ENCODE peak calls at places on chromosome 1, in nine cellular contexts. One of them, this sample, is unnamed.

GRCh38 chr1:93003981-93004380 is 42.7 kb upstream of the DIPK1A start:
- DNase-seq in EL: no peak
- DNase-seq in HTR-8/SVneo: no peak
- DNase-seq in NB4: no peak
- DNase-seq in NCI-H345: no peak
- DNase-seq in nucleus accumbens: no peak
- DNase-seq in CD4-positive, CD25-positive, alpha-beta regulatory T cell: no peak
- DNase-seq in testis: no peak
- DNase-seq in mesothelial cell of epicardium: no peak
- DNase-seq in this sample: no peak

GRCh38 chr1:182588460-182589396 is at the start of gene RNASEL:
- DNase-seq in EL: peak; percentile 78
- DNase-seq in HTR-8/SVneo: peak; percentile 59
- DNase-seq in NB4: peak; percentile 70
- DNase-seq in NCI-H345: no peak
- DNase-seq in nucleus accumbens: peak; percentile 39
- DNase-seq in CD4-positive, CD25-positive, alpha-beta regulatory T cell: peak; percentile 70
- DNase-seq in testis: peak; percentile 85
- DNase-seq in mesothelial cell of epicardium: peak; percentile 44
- DNase-seq in this sample: peak; percentile 57

GRCh38 chr1:100928128-100928527 is 32.2 kb downstream of the SLC30A7 start:
- DNase-seq in EL: no peak
- DNase-seq in HTR-8/SVneo: no peak
- DNase-seq in NB4: peak; percentile 36
- DNase-seq in NCI-H345: no peak
- DNase-seq in nucleus accumbens: no peak
- DNase-seq in CD4-positive, CD25-positive, alpha-beta regulatory T cell: no peak
- DNase-seq in testis: no peak
- DNase-seq in mesothelial cell of epicardium: no peak
- DNase-seq in this sample: no peak

GRCh38 chr1:57549280-57549679 is 125.4 kb upstream of the DAB1 start:
- DNase-seq in EL: no peak
- DNase-seq in HTR-8/SVneo: no peak
- DNase-seq in NB4: no peak
- DNase-seq in NCI-H345: no peak
- DNase-seq in nucleus accumbens: no peak
- DNase-seq in CD4-positive, CD25-positive, alpha-beta regulatory T cell: no peak
- DNase-seq in testis: no peak
- DNase-seq in mesothelial cell of epicardium: no peak
- DNase-seq in this sample: no peak

GRCh38 chr1:30707412-30708360 is 15.7 kb downstream of the MATN1 start:
- DNase-seq in EL: peak; percentile 64
- DNase-seq in HTR-8/SVneo: peak; percentile 66
- DNase-seq in NB4: peak; percentile 71
- DNase-seq in NCI-H345: peak; percentile 89
- DNase-seq in nucleus accumbens: peak; percentile 17
- DNase-seq in CD4-positive, CD25-positive, alpha-beta regulatory T cell: peak; percentile 46
- DNase-seq in testis: peak; percentile 80
- DNase-seq in mesothelial cell of epicardium: peak; percentile 66
- DNase-seq in this sample: peak; percentile 77

GRCh38 chr1:232965912-232966217 is 15.5 kb downstream of the NTPCR start:
- DNase-seq in EL: no peak
- DNase-seq in HTR-8/SVneo: no peak
- DNase-seq in NB4: no peak
- DNase-seq in NCI-H345: no peak
- DNase-seq in nucleus accumbens: no peak
- DNase-seq in CD4-positive, CD25-positive, alpha-beta regulatory T cell: no peak
- DNase-seq in testis: no peak
- DNase-seq in mesothelial cell of epicardium: no peak
- DNase-seq in this sample: no peak

GRCh38 chr1:41238311-41239094 is 3.6 kb downstream of the SCMH1 start:
- DNase-seq in EL: peak; percentile 54
- DNase-seq in HTR-8/SVneo: peak; percentile 45
- DNase-seq in NB4: no peak
- DNase-seq in NCI-H345: no peak
- DNase-seq in nucleus accumbens: no peak
- DNase-seq in CD4-positive, CD25-positive, alpha-beta regulatory T cell: no peak
- DNase-seq in testis: no peak
- DNase-seq in mesothelial cell of epicardium: no peak
- DNase-seq in this sample: peak; percentile 73

GRCh38 chr1:221118176-221118937 is 239.1 kb downstream of the HLX start:
- DNase-seq in EL: no peak
- DNase-seq in HTR-8/SVneo: no peak
- DNase-seq in NB4: no peak
- DNase-seq in NCI-H345: no peak
- DNase-seq in nucleus accumbens: no peak
- DNase-seq in CD4-positive, CD25-positive, alpha-beta regulatory T cell: no peak
- DNase-seq in testis: no peak
- DNase-seq in mesothelial cell of epicardium: no peak
- DNase-seq in this sample: peak; percentile 10